ENCODE peak calls at places on chromosome 21, in four cellular contexts. O, B, W and D are unnamed samples.

GRCh38 chr21:41928621-41929220 is 25.1 kb downstream of the C2CD2 start:
- DNase-seq in O (no peak), W (no peak), B (no peak), D (no peak)

GRCh38 chr21:28442624-28443023 is 550.1 kb downstream of the LTN1 start:
- DNase-seq in O (no peak), B (peak), W (peak), D (no peak)

GRCh38 chr21:44982558-44983244 is 42.9 kb downstream of the SLX9 start:
- DNase-seq in O (peak), B (peak), W (peak), D (no peak)

GRCh38 chr21:45294509-45295291 is 7.0 kb upstream of the POFUT2 start:
- DNase-seq in W (peak), O (peak), B (peak), D (no peak)

GRCh38 chr21:28832013-28832714 is 160.5 kb downstream of the LTN1 start:
- DNase-seq in B (no peak), W (peak), O (no peak), D (peak)

GRCh38 chr21:41536076-41536826 is 28.3 kb upstream of the TMPRSS2 start:
- DNase-seq in W (no peak), B (no peak), O (no peak), D (no peak)

GRCh38 chr21:18887922-18888602 is 484.5 kb upstream of the TMPRSS15 start:
- DNase-seq in B (no peak), W (no peak), O (no peak), D (no peak)

GRCh38 chr21:32009263-32009662 is 136.4 kb downstream of the HUNK start:
- DNase-seq in O (no peak), W (no peak), B (no peak), D (no peak)

GRCh38 chr21:17461014-17461413 is 51.8 kb upstream of the CXADR start:
- DNase-seq in B (peak), O (peak), W (peak), D (no peak)

GRCh38 chr21:45423201-45423955 is 18.4 kb downstream of the COL18A1 start:
- DNase-seq in W (no peak), O (no peak), B (no peak), D (no peak)

GRCh38 chr21:17576080-17576835 is 36.4 kb downstream of the BTG3 start:
- DNase-seq in O (no peak), W (no peak), B (no peak), D (no peak)

GRCh38 chr21:41491412-41491811 is 16.5 kb downstream of the TMPRSS2 start:
- DNase-seq in B (no peak), O (no peak), W (no peak), D (no peak)

GRCh38 chr21:26949830-26950229 is 17.1 kb downstream of the ADAMTS5 start:
- DNase-seq in O (no peak), B (no peak), W (no peak), D (peak)

GRCh38 chr21:46347791-46348381 is 23.9 kb downstream of the PCNT start:
- DNase-seq in W (peak), B (peak), O (no peak), D (no peak)

GRCh38 chr21:40208960-40209359 is 341.7 kb downstream of the PCP4 start:
- DNase-seq in W (no peak), B (no peak), O (no peak), D (no peak)
- H3K4me3 ChIP-seq in W (no peak), B (no peak), O (no peak), D (no peak)

GRCh38 chr21:15839601-15840000 is 109.8 kb downstream of the USP25 start:
- DNase-seq in B (no peak), O (no peak), W (peak), D (no peak)
- H2AFZ ChIP-seq in B (no peak), O (no peak), W (no peak), D (no peak)

DNA sequence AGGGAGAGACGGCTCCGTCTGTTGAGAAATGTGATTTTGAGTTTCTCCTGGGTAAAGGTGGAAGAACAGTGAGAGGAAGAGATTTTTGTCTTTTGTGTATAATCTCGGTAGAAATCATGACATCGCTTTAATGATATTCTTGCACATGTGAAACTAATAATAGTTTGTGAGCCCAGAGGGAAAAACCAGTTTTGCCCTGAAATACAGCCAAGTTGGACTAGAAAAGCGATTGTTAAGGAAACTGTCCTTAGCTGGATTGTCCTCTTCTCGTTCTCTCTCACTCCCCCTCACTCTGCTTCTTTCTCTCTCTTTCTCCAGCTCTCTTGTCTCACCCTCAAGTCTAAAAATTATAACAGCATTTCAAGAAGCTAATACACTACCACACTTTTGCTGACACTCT is 17.1 kb downstream of the KCNJ6 start:
- DNase-seq in W (no peak), O (no peak), B (no peak), D (no peak)
- TF ChIP-seq EZH2 in W (no peak), O (no peak), B (no peak), D (no peak)

GRCh38 chr21:36070999-36071398 is 1.2 kb downstream of the CBR1 start:
- DNase-seq in W (no peak), B (no peak), O (no peak), D (no peak)
- H3K4me3 ChIP-seq in W (no peak), B (peak), O (no peak), D (no peak)

DNA sequence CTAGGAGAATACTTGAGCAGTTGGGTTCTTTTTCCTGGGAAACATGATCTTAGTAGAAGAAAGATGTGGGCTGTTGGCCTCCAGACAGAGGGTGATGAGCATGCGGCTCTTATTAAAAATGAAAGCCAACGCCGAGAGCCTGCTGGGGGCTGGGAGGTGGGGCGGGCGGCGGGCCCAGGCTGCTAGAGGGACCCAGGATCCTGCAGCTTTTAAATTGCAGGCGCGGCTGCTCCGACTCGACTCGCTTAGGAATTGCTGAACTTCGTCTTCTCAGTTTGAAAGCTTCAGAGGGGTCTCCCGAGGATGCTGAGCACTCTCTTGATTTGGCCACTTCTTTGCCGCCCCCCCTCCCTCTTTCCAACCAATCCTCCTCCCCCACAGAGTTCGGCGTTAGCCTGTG is 1.2 kb downstream of the AGPAT3 start:
- DNase-seq in B (peak), W (peak), O (peak), D (peak)
- H2AFZ ChIP-seq in B (no peak), W (no peak), O (no peak), D (peak)

GRCh38 chr21:34891610-34891943 is 157.5 kb downstream of the RUNX1 start:
- DNase-seq in W (no peak), B (no peak), O (no peak), D (no peak)

GRCh38 chr21:34889537-34890257 is 159.4 kb downstream of the RUNX1 start:
- DNase-seq in W (peak), B (peak), O (peak), D (peak)

GRCh38 chr21:34889287-34889536 is 159.9 kb downstream of the RUNX1 start:
- DNase-seq in O (peak), W (peak), B (peak), D (peak)

GRCh38 chr21:34890724-34891609 is 158.1 kb downstream of the RUNX1 start:
- DNase-seq in O (peak), B (peak), W (peak), D (no peak)

DNA sequence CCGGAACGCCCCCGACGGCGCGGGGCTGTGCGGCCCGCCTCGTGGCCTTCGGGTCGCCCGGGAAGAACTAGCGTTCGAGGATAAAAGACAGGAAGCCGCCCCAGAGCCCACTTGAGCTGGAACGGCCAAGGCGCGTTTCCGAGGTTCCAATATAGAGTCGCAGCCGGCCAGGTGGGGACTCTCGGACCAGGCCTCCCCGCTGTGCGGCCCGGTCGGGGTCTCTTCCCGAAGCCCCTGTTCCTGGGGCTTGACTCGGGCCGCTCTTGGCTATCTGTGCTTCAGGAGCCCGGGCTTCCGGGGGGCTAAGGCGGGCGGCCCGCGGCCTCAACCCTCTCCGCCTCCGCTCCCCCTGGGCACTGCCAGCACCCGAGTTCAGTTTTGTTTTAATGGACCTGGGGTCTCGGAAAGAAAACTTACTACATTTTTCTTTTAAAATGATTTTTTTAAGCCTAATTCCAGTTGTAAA is 158.8 kb downstream of the RUNX1 start:
- DNase-seq in W (no peak), O (no peak), B (no peak), D (no peak)
- TF ChIP-seq EZH2 in W (no peak), O (no peak), B (no peak), D (no peak)